ENCODE peak calls at places on chromosomes 16 and 17, in ten cellular contexts. L, K, T, W, U, B, F, V, Z and G are unnamed samples.

GRCh38 chr17:78766225-78766624 is 15.8 kb downstream of the CYTH1 start:
- DNase-seq in L (no peak), K (no peak), T (no peak), W (no peak), U (no peak), B (no peak), F (no peak), V (no peak), Z (no peak), G (no peak)

GRCh38 chr17:71363661-71364060 is 757.2 kb upstream of the SOX9 start:
- DNase-seq in L (no peak), K (no peak), T (no peak), W (no peak), U (no peak), B (no peak), F (no peak), V (no peak), Z (no peak), G (no peak)

GRCh38 chr16:79182618-79183017 is 417.9 kb downstream of the MAF start:
- DNase-seq in L (no peak), K (no peak), T (no peak), W (no peak), U (no peak), B (no peak), F (no peak), V (no peak), Z (no peak), G (no peak)

GRCh38 chr17:10798332-10798749 is 5.6 kb downstream of the TMEM238L start:
- DNase-seq in L (no peak), K (no peak), T (no peak), W (no peak), U (no peak), B (no peak), F (no peak), V (no peak), Z (no peak), G (no peak)

GRCh38 chr16:84810518-84811273 is 9.1 kb upstream of the CRISPLD2 start:
- DNase-seq in L (peak), K (peak), T (no peak), W (no peak), U (no peak), B (no peak), F (no peak), V (no peak), Z (peak), G (peak)

GRCh38 chr16:72963921-72964320 is 84.0 kb downstream of the ZFHX3 start:
- DNase-seq in L (no peak), K (no peak), T (no peak), W (no peak), U (no peak), B (no peak), F (no peak), V (no peak), Z (no peak), G (no peak)

GRCh38 chr17:48439875-48440505 is 10.0 kb upstream of the SKAP1 start:
- DNase-seq in L (no peak), K (no peak), T (no peak), W (no peak), U (no peak), B (no peak), F (no peak), V (no peak), Z (no peak), G (peak)

GRCh38 chr16:87416826-87417471 is 24.8 kb downstream of the MAP1LC3B start:
- DNase-seq in L (no peak), K (peak), T (peak), W (peak), U (no peak), B (no peak), F (peak), V (peak), Z (no peak), G (no peak)

GRCh38 chr16:13896543-13897182 is 23.3 kb upstream of the ERCC4 start:
- DNase-seq in L (no peak), K (no peak), T (no peak), W (no peak), U (no peak), B (no peak), F (no peak), V (peak), Z (no peak), G (no peak)

GRCh38 chr16:86380045-86380444 is 130.3 kb upstream of the FOXF1 start:
- DNase-seq in L (no peak), K (no peak), T (no peak), W (no peak), U (no peak), B (no peak), F (no peak), V (no peak), Z (no peak), G (no peak)

GRCh38 chr16:77951788-77952187 is 70.6 kb upstream of the CLEC3A start:
- DNase-seq in L (no peak), K (no peak), T (no peak), W (no peak), U (no peak), B (no peak), F (no peak), V (peak), Z (no peak), G (no peak)

GRCh38 chr16:57424599-57424998 is 20.0 kb downstream of the CCL17 start:
- DNase-seq in L (no peak), K (no peak), T (no peak), W (no peak), U (no peak), B (no peak), F (no peak), V (no peak), Z (no peak), G (no peak)

DNA sequence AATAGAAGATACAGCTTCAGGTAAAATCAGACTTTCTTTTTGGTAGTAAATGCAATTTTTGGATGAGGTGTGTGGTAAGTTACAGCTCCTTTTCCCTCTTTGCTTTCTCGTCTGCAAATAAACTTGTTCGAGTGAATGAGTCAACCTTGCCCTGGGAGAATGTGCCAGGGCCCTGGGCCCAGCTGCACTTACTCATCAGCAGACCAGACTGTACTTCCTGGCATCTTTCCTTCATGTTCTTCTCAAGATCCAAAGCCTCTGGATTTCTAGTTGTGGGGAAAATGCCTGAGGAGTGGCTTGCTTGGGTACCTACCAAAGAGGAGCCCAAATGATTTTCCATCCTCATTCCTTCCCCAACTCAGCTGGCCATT is 5.4 kb upstream of the G6PC1 start:
- DNase-seq in L (no peak), K (peak), T (no peak), W (peak), U (peak), B (peak), F (peak), V (peak), Z (no peak), G (no peak)
- H3K4me3 ChIP-seq in L (no peak), K (no peak), T (no peak), W (no peak), U (no peak), B (no peak), F (no peak), V (no peak), Z (no peak), G (no peak)

DNA sequence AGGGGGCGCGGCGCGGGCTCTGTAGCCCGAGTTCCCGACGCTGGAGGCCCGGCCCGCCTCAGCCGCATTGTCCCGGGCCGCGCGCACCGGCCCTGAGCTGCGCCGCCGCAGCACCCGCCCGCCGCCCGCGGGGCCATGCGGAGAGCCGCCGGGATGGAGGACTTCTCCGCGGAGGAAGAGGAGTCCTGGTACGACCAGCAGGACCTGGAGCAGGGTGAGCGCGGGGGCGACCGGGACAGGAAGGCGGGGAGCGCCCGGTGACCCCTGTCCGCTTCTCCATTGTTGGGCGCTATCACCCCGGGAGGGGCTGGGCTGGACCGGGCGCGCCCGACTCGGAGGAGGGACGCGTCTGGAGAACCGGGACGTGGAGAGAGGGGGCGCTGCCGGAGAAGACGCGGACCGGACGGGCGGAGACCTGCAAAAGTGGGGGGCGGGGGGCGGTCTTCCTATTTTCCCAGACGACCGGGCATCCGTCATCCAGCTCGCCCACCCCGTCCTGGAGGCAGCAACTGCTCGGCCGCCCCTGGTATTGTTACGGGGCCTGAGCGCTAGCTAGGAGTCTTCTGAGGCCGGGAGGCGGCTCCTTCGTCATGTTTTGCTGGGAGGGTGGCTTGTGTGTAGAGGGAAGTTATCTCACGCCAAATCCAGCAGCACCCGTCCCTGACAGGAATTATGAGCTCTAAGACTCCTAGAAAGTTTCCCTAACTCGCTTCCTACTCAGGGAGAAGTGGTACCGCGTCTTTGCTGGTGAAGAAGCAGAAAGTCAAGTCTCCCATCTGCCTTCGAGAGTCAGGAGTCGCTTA is 678 bp downstream of the CDR2L start:
- DNase-seq in L (peak), K (peak), T (peak), W (peak), U (peak), B (peak), F (peak), V (peak), Z (peak), G (no peak)
- TF ChIP-seq CTCF in L (peak), K (peak), T (no peak), W (peak), U (peak), B (peak), F (peak), V (no peak), Z (no peak), G (no peak)

GRCh38 chr16:19901164-19901563 is 16.5 kb upstream of the GPRC5B start:
- DNase-seq in L (no peak), K (no peak), T (no peak), W (no peak), U (no peak), B (no peak), F (no peak), V (no peak), Z (no peak), G (no peak)
- H3K4me3 ChIP-seq in L (no peak), K (no peak), T (no peak), W (no peak), U (no peak), B (no peak), F (no peak), V (no peak), Z (no peak), G (no peak)

GRCh38 chr17:76365256-76365903 is 11.7 kb upstream of the PRPSAP1 start:
- DNase-seq in L (no peak), K (no peak), T (no peak), W (no peak), U (no peak), B (no peak), F (no peak), V (no peak), Z (no peak), G (no peak)
- TF ChIP-seq CTCF in L (no peak), K (peak), T (peak), W (peak), U (peak), B (no peak), F (no peak), V (peak), Z (peak), G (peak)

GRCh38 chr17:77174928-77175720 is 34.4 kb downstream of the SEC14L1 start:
- DNase-seq in L (no peak), K (no peak), T (no peak), W (no peak), U (no peak), B (no peak), F (no peak), V (no peak), Z (no peak), G (no peak)
- H3K4me3 ChIP-seq in L (no peak), K (no peak), T (no peak), W (no peak), U (no peak), B (no peak), F (no peak), V (no peak), Z (no peak), G (no peak)

DNA sequence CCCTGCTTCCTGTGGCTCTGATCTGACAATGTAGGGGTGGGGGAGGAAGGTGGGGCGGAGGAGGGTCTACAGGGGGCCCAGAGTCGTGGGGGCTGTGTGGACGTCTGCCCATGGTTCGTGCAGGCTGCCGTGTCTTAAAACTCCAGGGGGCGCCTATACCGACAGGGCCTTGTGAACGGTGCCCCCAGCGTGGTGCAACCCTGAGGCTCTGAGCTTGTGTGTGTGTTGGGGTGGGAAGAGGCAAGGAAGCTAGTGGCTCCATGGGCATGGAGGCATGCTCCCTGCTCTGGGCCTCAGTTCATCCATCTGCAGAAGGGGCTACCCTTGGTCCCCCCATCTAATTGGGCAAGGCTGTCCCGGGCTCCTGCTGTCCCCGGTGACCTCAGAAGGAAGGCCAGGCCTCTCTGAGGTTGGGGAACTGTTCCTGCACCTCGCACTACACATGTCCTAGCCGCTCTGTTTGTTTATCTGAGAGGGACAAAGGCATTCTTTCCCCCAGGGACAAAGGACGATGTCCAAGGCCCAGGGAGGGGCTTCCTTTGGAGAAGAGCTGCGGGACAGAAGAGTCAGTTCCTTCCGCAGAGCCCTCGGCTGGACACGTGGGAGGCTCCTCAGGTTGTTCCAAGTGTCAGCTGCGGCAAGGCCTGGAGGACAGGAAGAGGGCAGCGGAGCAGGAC is 13.5 kb downstream of the CA4 start:
- DNase-seq in L (no peak), K (no peak), T (no peak), W (peak), U (peak), B (no peak), F (no peak), V (no peak), Z (no peak), G (no peak)
- TF ChIP-seq CTCF in L (no peak), K (no peak), T (no peak), W (no peak), U (no peak), B (no peak), F (no peak), V (peak), Z (no peak), G (peak)

GRCh38 chr17:39729280-39729851 is 966 bp downstream of the MIEN1 start:
- DNase-seq in L (no peak), K (no peak), T (no peak), W (no peak), U (no peak), B (no peak), F (no peak), V (no peak), Z (no peak), G (no peak)
- H3K4me3 ChIP-seq in L (peak), K (peak), T (peak), W (peak), U (peak), B (peak), F (peak), V (peak), Z (peak), G (peak)

GRCh38 chr17:45221081-45221996 is at the start of gene FMNL1:
- DNase-seq in L (no peak), K (no peak), T (no peak), W (peak), U (peak), B (no peak), F (no peak), V (no peak), Z (peak), G (peak)

GRCh38 chr17:45222273-45222993 is 748 bp downstream of the FMNL1 start:
- DNase-seq in L (no peak), K (no peak), T (no peak), W (no peak), U (no peak), B (no peak), F (no peak), V (no peak), Z (peak), G (no peak)

GRCh38 chr17:45218895-45219661 is 2.6 kb upstream of the FMNL1 start:
- DNase-seq in L (peak), K (peak), T (peak), W (peak), U (peak), B (peak), F (peak), V (peak), Z (peak), G (peak)

GRCh38 chr17:45221997-45222272 is 250 bp downstream of the FMNL1 start:
- DNase-seq in L (no peak), K (no peak), T (no peak), W (no peak), U (no peak), B (no peak), F (no peak), V (no peak), Z (no peak), G (no peak)

GRCh38 chr17:45220079-45220478 is 1.6 kb upstream of the FMNL1 start:
- DNase-seq in L (no peak), K (no peak), T (no peak), W (no peak), U (no peak), B (no peak), F (no peak), V (no peak), Z (no peak), G (no peak)
- TF ChIP-seq CTCF in L (no peak), K (no peak), T (no peak), W (no peak), U (no peak), B (no peak), F (no peak), V (no peak), Z (no peak), G (no peak)

GRCh38 chr16:30379165-30379783 is 3.1 kb downstream of the SEPTIN1 start:
- DNase-seq in L (no peak), K (no peak), T (no peak), W (no peak), U (peak), B (no peak), F (no peak), V (no peak), Z (no peak), G (no peak)

GRCh38 chr16:30380801-30381208 is 1.6 kb downstream of the SEPTIN1 start:
- DNase-seq in L (no peak), K (no peak), T (no peak), W (no peak), U (no peak), B (no peak), F (no peak), V (no peak), Z (no peak), G (no peak)

GRCh38 chr16:30380072-30380471 is 2.3 kb downstream of the SEPTIN1 start:
- DNase-seq in L (no peak), K (no peak), T (no peak), W (no peak), U (no peak), B (no peak), F (no peak), V (no peak), Z (no peak), G (no peak)

GRCh38 chr16:30381351-30382041 is 865 bp downstream of the SEPTIN1 start:
- DNase-seq in L (no peak), K (no peak), T (no peak), W (no peak), U (no peak), B (no peak), F (no peak), V (no peak), Z (no peak), G (no peak)

GRCh38 chr16:30382398-30383015 is at the start of gene SEPTIN1:
- DNase-seq in L (no peak), K (no peak), T (no peak), W (no peak), U (no peak), B (no peak), F (no peak), V (no peak), Z (peak), G (peak)
- H3K4me3 ChIP-seq in L (peak), K (no peak), T (no peak), W (no peak), U (peak), B (no peak), F (no peak), V (no peak), Z (no peak), G (peak)